ENCODE peak calls at places on chromosomes 7 and 10, in eight cellular contexts. J, N, I, Q, S, A, E and R are unnamed samples.
A peak's percentile ranks its signal among the peaks of the same experiment; 100 is the strongest.

GRCh38 chr7:132690174-132690573 is 113.9 kb upstream of the PLXNA4 start:
- DNase-seq in J (no peak), A (no peak), N (no peak), S (no peak), I (no peak), E (no peak), Q (no peak), R (no peak)

GRCh38 chr7:150846291-150847115 is 5.8 kb upstream of the AOC1 start:
- DNase-seq in E (no peak), S (no peak), Q (no peak), A (no peak), N (no peak), J (no peak), I (no peak), R (no peak)

GRCh38 chr10:91983403-91983802 is 59.8 kb downstream of the BTAF1 start:
- DNase-seq in A (no peak), N (no peak), S (no peak), E (no peak), Q (peak; percentile 16), J (no peak), I (no peak), R (no peak)

GRCh38 chr7:147245274-147245673 is 1128.7 kb downstream of the CNTNAP2 start:
- DNase-seq in J (peak; percentile 3), A (peak; percentile 16), S (no peak), Q (peak; percentile 63), I (no peak), N (peak; percentile 52), E (peak; percentile 11), R (peak; percentile 55)

GRCh38 chr7:83547526-83547925 is 101.4 kb downstream of the SEMA3E start:
- DNase-seq in Q (peak; percentile 52), A (peak; percentile 92), S (no peak), E (no peak), J (no peak), I (peak; percentile 49), N (no peak), R (peak; percentile 30)

GRCh38 chr7:130942211-130942964 is 208.4 kb upstream of the KLF14 start:
- DNase-seq in I (no peak), A (peak; percentile 94), Q (peak; percentile 95), E (no peak), J (no peak), S (peak; percentile 47), N (no peak), R (peak; percentile 56)

GRCh38 chr7:12138421-12138820 is 72.7 kb upstream of the TMEM106B start:
- DNase-seq in J (no peak), Q (peak; percentile 3), E (no peak), A (peak; percentile 18), I (no peak), N (no peak), S (no peak), R (no peak)

GRCh38 chr10:123560301-123561144 is 105.6 kb upstream of the GPR26 start:
- DNase-seq in N (no peak), J (no peak), A (no peak), S (no peak), I (no peak), E (no peak), Q (no peak), R (no peak)

GRCh38 chr7:129351320-129351719 is 82.9 kb upstream of the STRIP2 start:
- DNase-seq in I (no peak), J (no peak), S (peak; percentile 4), A (peak; percentile 10), N (no peak), Q (peak; percentile 67), E (no peak), R (peak; percentile 53)

GRCh38 chr10:108069096-108069495 is 904.6 kb upstream of the SORCS1 start:
- DNase-seq in E (no peak), Q (no peak), J (no peak), N (no peak), S (peak; percentile 47), I (no peak), A (no peak), R (peak; percentile 45)

GRCh38 chr7:122380993-122381392 is 76.4 kb upstream of the FEZF1 start:
- DNase-seq in E (no peak), A (no peak), J (no peak), N (no peak), S (no peak), I (no peak), Q (no peak), R (no peak)

GRCh38 chr10:43822509-43823236 is 174.0 kb upstream of the ZNF32 start:
- DNase-seq in S (no peak), E (no peak), A (no peak), I (no peak), J (no peak), N (no peak), Q (no peak), R (no peak)

GRCh38 chr10:30070001-30070759 is 10.8 kb upstream of the JCAD start:
- DNase-seq in Q (peak; percentile 28), A (peak; percentile 84), N (no peak), E (no peak), S (peak; percentile 60), I (no peak), J (no peak), R (peak; percentile 67)

GRCh38 chr7:66629222-66629658 is 559 bp downstream of the KCTD7 start:
- DNase-seq in E (peak; percentile 7), I (no peak), Q (no peak), S (peak; percentile 5), J (no peak), A (no peak), N (no peak), R (peak; percentile 34)

GRCh38 chr10:124916098-124916584 is 25.8 kb upstream of the ZRANB1 start:
- DNase-seq in Q (peak; percentile 41), A (peak; percentile 26), S (peak; percentile 9), I (no peak), E (no peak), N (no peak), J (no peak), R (peak; percentile 37)

GRCh38 chr7:157543791-157544190 is 207.0 kb downstream of the DNAJB6 start:
- DNase-seq in A (no peak), N (no peak), E (no peak), I (no peak), J (no peak), S (no peak), Q (no peak), R (no peak)

GRCh38 chr10:124688889-124689670 is 55.1 kb downstream of the FAM53B start:
- DNase-seq in Q (peak; percentile 50), I (no peak), E (no peak), J (no peak), N (no peak), A (peak; percentile 83), S (no peak), R (no peak)

GRCh38 chr10:114073787-114074186 is 30.1 kb downstream of the ADRB1 start:
- DNase-seq in A (no peak), E (no peak), N (no peak), I (no peak), Q (no peak), S (no peak), J (no peak), R (no peak)

GRCh38 chr7:111083423-111083822 is 7.5 kb upstream of the LRRN3 start:
- DNase-seq in N (no peak), A (no peak), S (peak; percentile 70), Q (peak; percentile 74), I (no peak), E (no peak), J (peak; percentile 44), R (peak; percentile 90)